ENCODE peak calls at places on chromosomes 6 and 20, in six cellular contexts. Y is stimulated activated CD8-positive, alpha-beta memory T cell treated with anti-CD3 and anti-CD28 coated beads, Interleukin-15, amount 100 ng/mL, for 24 hours; K is natural killer cell; Q is T-helper 1 cell; A is activated CD4-positive, alpha-beta T cell treated with anti-CD3 and anti-CD28 coated beads for 24 hours; E is immature natural killer cell. P is an unnamed sample.

GRCh38 chr6:17473554-17473953 is 80.2 kb downstream of the CAP2 start:
- DNase-seq in Y (no peak), K (no peak), E (no peak), Q (no peak), A (no peak), P (no peak)

GRCh38 chr6:83047065-83047754 is 18.4 kb downstream of the UBE3D start:
- DNase-seq in Y (no peak), K (no peak), A (no peak), E (no peak), Q (no peak), P (no peak)

GRCh38 chr6:18207949-18208348 is 52.7 kb downstream of the KDM1B start:
- DNase-seq in E (no peak), A (no peak), Q (no peak), K (no peak), Y (no peak), P (no peak)

GRCh38 chr20:46940616-46941015 is 46.0 kb downstream of the EYA2 start:
- DNase-seq in K (no peak), Y (no peak), Q (no peak), A (no peak), E (no peak), P (no peak)

GRCh38 chr20:29744071-29744470 is 1513.4 kb upstream of the DEFB115 start:
- DNase-seq in Q (no peak), E (no peak), Y (no peak), K (no peak), A (no peak), P (no peak)

GRCh38 chr6:20444786-20445271 is 43.1 kb downstream of the E2F3 start:
- DNase-seq in A (no peak), Q (no peak), K (no peak), E (no peak), Y (no peak), P (no peak)

GRCh38 chr6:28720357-28721231 is 194.9 kb downstream of the GPX5 start:
- DNase-seq in A (no peak), Y (no peak), Q (no peak), E (no peak), K (no peak), P (no peak)

GRCh38 chr6:105981002-105981887 is 104.9 kb upstream of the PRDM1 start:
- DNase-seq in A (no peak), Y (no peak), Q (no peak), E (no peak), K (no peak), P (peak)

GRCh38 chr6:130037207-130037811 is 18.9 kb downstream of the L3MBTL3 start:
- DNase-seq in E (no peak), Q (no peak), K (no peak), A (no peak), Y (no peak), P (no peak)

GRCh38 chr6:162862941-162863340 is 135.2 kb downstream of the PACRG start:
- DNase-seq in K (no peak), Y (no peak), Q (no peak), E (no peak), A (no peak), P (no peak)

GRCh38 chr6:56961151-56961550 is 6.2 kb downstream of the BEND6 start:
- DNase-seq in Q (no peak), Y (no peak), A (no peak), E (no peak), K (no peak), P (no peak)

GRCh38 chr6:136772685-136773472 is 19.4 kb downstream of the MAP3K5 start:
- DNase-seq in Q (no peak), E (no peak), Y (no peak), A (no peak), K (no peak), P (no peak)

GRCh38 chr6:166997768-166998255 is 1.4 kb upstream of the CEP43 start:
- DNase-seq in K (peak), A (peak), Q (peak), Y (no peak), E (peak), P (peak)

GRCh38 chr20:52481443-52481842 is 289.9 kb upstream of the ZFP64 start:
- DNase-seq in K (no peak), E (no peak), Q (no peak), A (no peak), Y (no peak), P (no peak)

GRCh38 chr20:48283470-48284110 is 498.3 kb upstream of the SULF2 start:
- DNase-seq in A (no peak), Q (no peak), K (no peak), E (no peak), Y (no peak), P (no peak)